ENCODE peak calls at places on chromosome 3, in six cellular contexts. K is WTC11, P is cardiac muscle cell, H is fibroblast of lung, W is fibroblast of pulmonary artery, Q is GM20000. C is an unnamed sample.

GRCh38 chr3:150721285-150722130 is 17.8 kb upstream of the ERICH6 start:
- DNase-seq in Q (peak; percentile 61), H (peak; percentile 48), W (peak; percentile 79), P (peak; percentile 77), K (no peak), C (no peak)

GRCh38 chr3:39980021-39980420 is 170.6 kb downstream of the MYRIP start:
- DNase-seq in H (no peak), W (no peak), K (no peak), Q (no peak), P (no peak), C (no peak)

GRCh38 chr3:14921034-14921616 is 26.3 kb upstream of the NR2C2 start:
- DNase-seq in W (peak; percentile 92), P (peak; percentile 94), K (peak; percentile 90), Q (peak; percentile 76), H (peak; percentile 76), C (peak; percentile 88)

GRCh38 chr3:187618732-187619131 is 51.5 kb downstream of the SST start:
- DNase-seq in Q (no peak), H (no peak), P (no peak), K (no peak), W (no peak), C (no peak)

GRCh38 chr3:61924065-61924740 is 362.8 kb downstream of the PTPRG start:
- DNase-seq in K (no peak), P (no peak), W (no peak), H (no peak), Q (no peak), C (no peak)

GRCh38 chr3:99542771-99543518 is 95.4 kb upstream of the COL8A1 start:
- DNase-seq in W (peak; percentile 49), K (no peak), H (no peak), P (no peak), Q (no peak), C (no peak)

GRCh38 chr3:122931636-122932035 is 95.9 kb downstream of the SEMA5B start:
- DNase-seq in W (no peak), H (no peak), P (no peak), K (no peak), Q (no peak), C (no peak)

GRCh38 chr3:185521349-185522138 is 22.7 kb upstream of the TMEM41A start:
- DNase-seq in H (no peak), P (no peak), K (no peak), W (no peak), Q (no peak), C (no peak)

GRCh38 chr3:5138214-5138981 is 16.3 kb downstream of the ARL8B start:
- DNase-seq in K (no peak), P (no peak), W (peak; percentile 23), H (peak; percentile 43), Q (no peak), C (no peak)

GRCh38 chr3:190378240-190378891 is 9.6 kb upstream of the CLDN16 start:
- DNase-seq in W (peak; percentile 95), K (no peak), P (peak; percentile 85), H (peak; percentile 97), Q (no peak), C (no peak)

GRCh38 chr3:102124301-102125158 is 275.2 kb downstream of the NFKBIZ start:
- DNase-seq in P (peak; percentile 74), H (peak; percentile 22), K (no peak), W (peak; percentile 83), Q (no peak), C (no peak)

GRCh38 chr3:131081224-131081623 is 54.5 kb downstream of the NEK11 start:
- DNase-seq in P (peak; percentile 11), W (no peak), K (no peak), H (peak; percentile 45), Q (no peak), C (no peak)

GRCh38 chr3:161291191-161291901 is 70.2 kb downstream of the NMD3 start:
- DNase-seq in Q (no peak), H (no peak), W (no peak), K (no peak), P (no peak), C (no peak)

GRCh38 chr3:55923626-55924025 is 436.5 kb upstream of the WNT5A start:
- DNase-seq in K (no peak), W (no peak), Q (no peak), P (no peak), H (no peak), C (no peak)

GRCh38 chr3:101216710-101217457 is 103.5 kb downstream of the IMPG2 start:
- DNase-seq in H (peak; percentile 12), K (no peak), Q (no peak), W (peak; percentile 51), P (peak; percentile 43), C (no peak)

GRCh38 chr3:52268036-52268435 is 10.4 kb downstream of the WDR82 start:
- DNase-seq in H (no peak), K (no peak), P (no peak), W (no peak), Q (no peak), C (peak; percentile 70)

GRCh38 chr3:94132777-94133176 is 69.9 kb downstream of the NSUN3 start:
- DNase-seq in Q (peak; percentile 5), W (no peak), K (no peak), P (no peak), H (no peak), C (no peak)

GRCh38 chr3:119211193-119211592 is 29.5 kb downstream of the B4GALT4 start:
- DNase-seq in P (no peak), Q (no peak), H (no peak), W (no peak), K (no peak), C (no peak)

GRCh38 chr3:111676177-111677021 is 81.3 kb upstream of the ZBED2 start:
- DNase-seq in K (no peak), H (peak; percentile 82), Q (no peak), W (peak; percentile 77), P (peak; percentile 12), C (peak; percentile 68)

GRCh38 chr3:116339441-116340028 is 105.8 kb downstream of the LSAMP start:
- DNase-seq in P (peak; percentile 81), K (no peak), W (peak; percentile 48), Q (no peak), H (peak; percentile 83), C (no peak)

GRCh38 chr3:13452490-13453335 is 27.4 kb upstream of the HDAC11 start:
- DNase-seq in Q (peak; percentile 53), P (peak; percentile 68), H (peak; percentile 50), K (no peak), W (peak; percentile 67), C (peak; percentile 61)

DNA sequence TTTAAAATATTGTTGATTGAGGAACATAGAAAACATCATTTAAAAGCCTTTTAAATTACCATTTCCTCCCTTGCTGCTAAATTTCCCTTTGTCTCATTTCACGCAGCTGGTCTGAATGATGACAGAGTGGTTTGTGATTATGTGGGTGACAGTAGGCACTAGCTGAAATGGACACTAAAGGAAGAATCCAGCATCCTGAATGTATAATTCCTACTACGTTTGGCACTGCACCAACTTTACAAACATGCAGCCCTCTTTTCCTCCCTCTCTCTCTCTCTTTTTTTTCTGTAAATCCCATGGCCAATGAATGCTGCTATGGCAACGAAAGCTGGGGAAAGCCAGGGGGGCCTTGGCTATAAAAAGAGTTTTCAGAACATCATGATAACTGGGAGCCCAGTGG is 367.2 kb upstream of the AGTR1 start:
- DNase-seq in K (no peak), P (no peak), Q (no peak), H (no peak), W (no peak), C (no peak)
- TF ChIP-seq CTCF in K (no peak), P (no peak), Q (no peak), H (no peak), W (no peak), C (no peak)

GRCh38 chr3:183826854-183827253 is 1.5 kb upstream of the MAP6D1 start:
- DNase-seq in W (no peak), H (no peak), K (peak; percentile 13), P (no peak), Q (no peak), C (no peak)

GRCh38 chr3:183830187-183830586 is 4.8 kb upstream of the MAP6D1 start:
- DNase-seq in W (no peak), H (no peak), Q (no peak), K (no peak), P (no peak), C (no peak)

GRCh38 chr3:183829466-183829865 is 4.1 kb upstream of the MAP6D1 start:
- DNase-seq in Q (no peak), W (no peak), K (no peak), P (no peak), H (no peak), C (no peak)

GRCh38 chr3:183827809-183828537 is 2.6 kb upstream of the MAP6D1 start:
- DNase-seq in Q (no peak), H (no peak), P (no peak), K (peak; percentile 5), W (no peak), C (no peak)

GRCh38 chr3:183828538-183828870 is 3.1 kb upstream of the MAP6D1 start:
- DNase-seq in P (no peak), W (no peak), K (no peak), H (no peak), Q (no peak), C (no peak)
- TF ChIP-seq CTCF in P (no peak), W (no peak), K (no peak), H (no peak), Q (no peak), C (no peak)

DNA sequence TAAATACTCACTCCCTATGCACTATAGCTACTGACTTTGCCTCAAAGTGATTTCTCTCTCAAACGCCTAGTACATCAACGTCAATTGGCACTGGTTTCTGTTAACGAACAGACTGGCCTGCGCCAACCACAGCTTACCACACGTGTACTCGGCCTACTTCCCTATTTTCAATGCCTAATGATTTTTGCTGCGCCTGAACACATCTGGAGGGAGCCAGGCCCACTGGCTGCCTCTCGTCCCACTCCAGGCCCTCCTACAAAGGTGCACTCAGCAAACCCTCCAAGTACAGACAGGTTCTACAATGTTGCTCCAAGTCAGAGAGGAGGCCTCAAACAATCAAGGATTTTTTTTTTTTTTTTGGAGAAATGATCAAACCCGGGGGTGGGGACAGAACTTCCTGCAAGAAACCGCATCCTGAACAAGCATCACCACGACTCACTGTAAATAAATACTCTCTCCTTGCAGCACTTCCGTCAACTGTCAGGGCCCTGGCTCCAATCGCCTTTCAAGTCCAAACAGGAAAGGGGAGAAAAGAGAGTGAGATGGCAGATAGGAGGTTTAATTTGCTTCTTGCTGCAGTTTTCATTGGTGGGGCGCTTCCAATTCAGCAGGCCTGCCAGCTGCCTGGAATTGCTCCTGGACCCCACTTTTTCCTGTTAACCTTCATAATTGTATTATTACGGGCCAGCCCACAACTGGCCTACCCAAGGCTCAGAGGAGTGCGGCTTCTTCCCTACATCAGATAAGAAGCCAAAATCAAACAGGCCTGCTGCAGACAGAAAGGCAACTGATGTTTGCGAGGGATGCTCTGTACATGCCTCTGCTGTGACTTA is 139.3 kb downstream of the FOXP1 start:
- DNase-seq in Q (peak; percentile 62), H (peak; percentile 88), W (peak; percentile 75), K (no peak), P (peak; percentile 73), C (peak; percentile 82)
- TF ChIP-seq CTCF in Q (no peak), H (no peak), W (no peak), K (no peak), P (no peak), C (no peak)

DNA sequence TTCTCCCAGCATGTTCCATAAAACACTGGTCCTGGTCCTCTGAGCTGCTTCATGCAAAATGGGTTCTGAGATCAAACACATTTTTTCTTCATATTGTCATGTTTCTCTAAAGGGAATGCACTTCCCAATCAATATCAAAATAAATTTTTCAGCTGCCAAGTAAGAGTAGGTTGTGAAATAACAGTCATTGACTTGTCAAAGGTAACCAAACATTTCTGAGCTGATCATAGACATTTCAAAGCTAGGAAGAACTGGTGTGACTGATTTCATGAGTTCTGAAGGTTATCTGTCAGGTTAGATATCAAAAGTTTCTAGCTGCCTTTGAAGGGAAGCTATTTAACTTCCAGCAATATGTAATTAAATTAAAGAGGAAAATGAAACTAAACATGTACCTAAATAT is 770.9 kb downstream of the TBL1XR1 start:
- DNase-seq in H (no peak), W (no peak), Q (no peak), P (no peak), K (no peak), C (no peak)
- TF ChIP-seq CTCF in H (no peak), W (no peak), Q (no peak), P (no peak), K (no peak), C (no peak)